ENCODE peak calls at places on chromosomes 11 and 22, in five cellular contexts. One of them, this sample, is unnamed.

GRCh38 chr11:105968021-105968697 is 53.9 kb downstream of the MSANTD4 start:
- DNase-seq in stimulated activated CD4-positive, alpha-beta T cell treated with anti-CD3 and anti-CD28 coated beads, Interleukin-4, amount 100 ng/mL, for 48 hours: no peak
- DNase-seq in effector CD4-positive, alpha-beta T cell: no peak
- DNase-seq in activated CD8-positive, alpha-beta T cell treated with anti-CD3 and anti-CD28 coated beads, Interleukin-2, amount 10 ng/mL, durations not matched to agents 7 days and 5 days: no peak
- DNase-seq in NCI-H1930: no peak
- DNase-seq in this sample: no peak

GRCh38 chr11:44611687-44612437 is 46.4 kb downstream of the CD82 start:
- DNase-seq in activated CD8-positive, alpha-beta T cell treated with anti-CD3 and anti-CD28 coated beads, Interleukin-2, amount 10 ng/mL, durations not matched to agents 7 days and 5 days: peak; percentile 84
- DNase-seq in NCI-H1930: no peak
- DNase-seq in effector CD4-positive, alpha-beta T cell: peak; percentile 68
- DNase-seq in stimulated activated CD4-positive, alpha-beta T cell treated with anti-CD3 and anti-CD28 coated beads, Interleukin-4, amount 100 ng/mL, for 48 hours: no peak
- DNase-seq in this sample: no peak

GRCh38 chr22:38467904-38468760 is at the start of gene KDELR3:
- DNase-seq in NCI-H1930: no peak
- DNase-seq in stimulated activated CD4-positive, alpha-beta T cell treated with anti-CD3 and anti-CD28 coated beads, Interleukin-4, amount 100 ng/mL, for 48 hours: peak; percentile 58
- DNase-seq in activated CD8-positive, alpha-beta T cell treated with anti-CD3 and anti-CD28 coated beads, Interleukin-2, amount 10 ng/mL, durations not matched to agents 7 days and 5 days: peak; percentile 49
- DNase-seq in effector CD4-positive, alpha-beta T cell: no peak
- DNase-seq in this sample: peak; percentile 41

GRCh38 chr11:27319065-27319464 is 44.0 kb downstream of the CCDC34 start:
- DNase-seq in NCI-H1930: no peak
- DNase-seq in stimulated activated CD4-positive, alpha-beta T cell treated with anti-CD3 and anti-CD28 coated beads, Interleukin-4, amount 100 ng/mL, for 48 hours: no peak
- DNase-seq in effector CD4-positive, alpha-beta T cell: no peak
- DNase-seq in activated CD8-positive, alpha-beta T cell treated with anti-CD3 and anti-CD28 coated beads, Interleukin-2, amount 10 ng/mL, durations not matched to agents 7 days and 5 days: no peak
- DNase-seq in this sample: no peak

GRCh38 chr11:41306435-41306834 is 153.0 kb downstream of the LRRC4C start:
- DNase-seq in NCI-H1930: no peak
- DNase-seq in effector CD4-positive, alpha-beta T cell: no peak
- DNase-seq in stimulated activated CD4-positive, alpha-beta T cell treated with anti-CD3 and anti-CD28 coated beads, Interleukin-4, amount 100 ng/mL, for 48 hours: no peak
- DNase-seq in activated CD8-positive, alpha-beta T cell treated with anti-CD3 and anti-CD28 coated beads, Interleukin-2, amount 10 ng/mL, durations not matched to agents 7 days and 5 days: no peak
- DNase-seq in this sample: no peak

GRCh38 chr11:21811572-21811971 is 381.3 kb upstream of the ANO5 start:
- DNase-seq in stimulated activated CD4-positive, alpha-beta T cell treated with anti-CD3 and anti-CD28 coated beads, Interleukin-4, amount 100 ng/mL, for 48 hours: no peak
- DNase-seq in NCI-H1930: no peak
- DNase-seq in effector CD4-positive, alpha-beta T cell: no peak
- DNase-seq in activated CD8-positive, alpha-beta T cell treated with anti-CD3 and anti-CD28 coated beads, Interleukin-2, amount 10 ng/mL, durations not matched to agents 7 days and 5 days: no peak
- DNase-seq in this sample: no peak

GRCh38 chr11:46761807-46762206 is 42.8 kb downstream of the F2 start:
- DNase-seq in activated CD8-positive, alpha-beta T cell treated with anti-CD3 and anti-CD28 coated beads, Interleukin-2, amount 10 ng/mL, durations not matched to agents 7 days and 5 days: no peak
- DNase-seq in stimulated activated CD4-positive, alpha-beta T cell treated with anti-CD3 and anti-CD28 coated beads, Interleukin-4, amount 100 ng/mL, for 48 hours: no peak
- DNase-seq in NCI-H1930: no peak
- DNase-seq in effector CD4-positive, alpha-beta T cell: no peak
- DNase-seq in this sample: no peak

GRCh38 chr22:26054846-26055245 is 114.4 kb upstream of the SEZ6L start:
- DNase-seq in effector CD4-positive, alpha-beta T cell: no peak
- DNase-seq in NCI-H1930: no peak
- DNase-seq in activated CD8-positive, alpha-beta T cell treated with anti-CD3 and anti-CD28 coated beads, Interleukin-2, amount 10 ng/mL, durations not matched to agents 7 days and 5 days: no peak
- DNase-seq in stimulated activated CD4-positive, alpha-beta T cell treated with anti-CD3 and anti-CD28 coated beads, Interleukin-4, amount 100 ng/mL, for 48 hours: no peak
- DNase-seq in this sample: no peak

GRCh38 chr11:72777755-72778278 is 16.0 kb downstream of the STARD10 start:
- DNase-seq in stimulated activated CD4-positive, alpha-beta T cell treated with anti-CD3 and anti-CD28 coated beads, Interleukin-4, amount 100 ng/mL, for 48 hours: no peak
- DNase-seq in effector CD4-positive, alpha-beta T cell: no peak
- DNase-seq in NCI-H1930: no peak
- DNase-seq in activated CD8-positive, alpha-beta T cell treated with anti-CD3 and anti-CD28 coated beads, Interleukin-2, amount 10 ng/mL, durations not matched to agents 7 days and 5 days: no peak
- DNase-seq in this sample: no peak

GRCh38 chr11:65651339-65651588 is 11.5 kb downstream of the RELA start:
- DNase-seq in activated CD8-positive, alpha-beta T cell treated with anti-CD3 and anti-CD28 coated beads, Interleukin-2, amount 10 ng/mL, durations not matched to agents 7 days and 5 days: no peak
- DNase-seq in NCI-H1930: no peak
- DNase-seq in stimulated activated CD4-positive, alpha-beta T cell treated with anti-CD3 and anti-CD28 coated beads, Interleukin-4, amount 100 ng/mL, for 48 hours: no peak
- DNase-seq in effector CD4-positive, alpha-beta T cell: no peak
- DNase-seq in this sample: no peak

GRCh38 chr22:45970709-45971388 is 6.1 kb downstream of the WNT7B start:
- DNase-seq in effector CD4-positive, alpha-beta T cell: no peak
- DNase-seq in activated CD8-positive, alpha-beta T cell treated with anti-CD3 and anti-CD28 coated beads, Interleukin-2, amount 10 ng/mL, durations not matched to agents 7 days and 5 days: no peak
- DNase-seq in stimulated activated CD4-positive, alpha-beta T cell treated with anti-CD3 and anti-CD28 coated beads, Interleukin-4, amount 100 ng/mL, for 48 hours: no peak
- DNase-seq in NCI-H1930: no peak
- DNase-seq in this sample: no peak

GRCh38 chr11:64760759-64761417 is 1.1 kb upstream of the PYGM start:
- DNase-seq in stimulated activated CD4-positive, alpha-beta T cell treated with anti-CD3 and anti-CD28 coated beads, Interleukin-4, amount 100 ng/mL, for 48 hours: no peak
- DNase-seq in effector CD4-positive, alpha-beta T cell: no peak
- DNase-seq in activated CD8-positive, alpha-beta T cell treated with anti-CD3 and anti-CD28 coated beads, Interleukin-2, amount 10 ng/mL, durations not matched to agents 7 days and 5 days: no peak
- DNase-seq in NCI-H1930: no peak
- DNase-seq in this sample: peak; percentile 9

GRCh38 chr11:63768232-63769043 is at the start of gene ZFTA:
- DNase-seq in effector CD4-positive, alpha-beta T cell: peak; percentile 49
- DNase-seq in NCI-H1930: peak; percentile 64
- DNase-seq in activated CD8-positive, alpha-beta T cell treated with anti-CD3 and anti-CD28 coated beads, Interleukin-2, amount 10 ng/mL, durations not matched to agents 7 days and 5 days: peak; percentile 64
- DNase-seq in stimulated activated CD4-positive, alpha-beta T cell treated with anti-CD3 and anti-CD28 coated beads, Interleukin-4, amount 100 ng/mL, for 48 hours: peak; percentile 46
- DNase-seq in this sample: no peak

GRCh38 chr22:42615092-42615859 is 593 bp upstream of the POLDIP3 start:
- DNase-seq in stimulated activated CD4-positive, alpha-beta T cell treated with anti-CD3 and anti-CD28 coated beads, Interleukin-4, amount 100 ng/mL, for 48 hours: peak; percentile 81
- DNase-seq in activated CD8-positive, alpha-beta T cell treated with anti-CD3 and anti-CD28 coated beads, Interleukin-2, amount 10 ng/mL, durations not matched to agents 7 days and 5 days: peak; percentile 95
- DNase-seq in effector CD4-positive, alpha-beta T cell: peak; percentile 75
- DNase-seq in NCI-H1930: peak; percentile 93
- DNase-seq in this sample: peak; percentile 90

GRCh38 chr11:72627594-72628281 is 46.5 kb downstream of the PDE2A start:
- DNase-seq in activated CD8-positive, alpha-beta T cell treated with anti-CD3 and anti-CD28 coated beads, Interleukin-2, amount 10 ng/mL, durations not matched to agents 7 days and 5 days: no peak
- DNase-seq in NCI-H1930: no peak
- DNase-seq in effector CD4-positive, alpha-beta T cell: no peak
- DNase-seq in stimulated activated CD4-positive, alpha-beta T cell treated with anti-CD3 and anti-CD28 coated beads, Interleukin-4, amount 100 ng/mL, for 48 hours: no peak
- DNase-seq in this sample: no peak

GRCh38 chr11:66263785-66264184 is 4.7 kb upstream of the RAB1B start:
- DNase-seq in NCI-H1930: no peak
- DNase-seq in effector CD4-positive, alpha-beta T cell: no peak
- DNase-seq in stimulated activated CD4-positive, alpha-beta T cell treated with anti-CD3 and anti-CD28 coated beads, Interleukin-4, amount 100 ng/mL, for 48 hours: no peak
- DNase-seq in activated CD8-positive, alpha-beta T cell treated with anti-CD3 and anti-CD28 coated beads, Interleukin-2, amount 10 ng/mL, durations not matched to agents 7 days and 5 days: no peak
- DNase-seq in this sample: no peak

GRCh38 chr11:15106201-15106965 is 8.3 kb upstream of the INSC start:
- DNase-seq in effector CD4-positive, alpha-beta T cell: no peak
- DNase-seq in stimulated activated CD4-positive, alpha-beta T cell treated with anti-CD3 and anti-CD28 coated beads, Interleukin-4, amount 100 ng/mL, for 48 hours: no peak
- DNase-seq in activated CD8-positive, alpha-beta T cell treated with anti-CD3 and anti-CD28 coated beads, Interleukin-2, amount 10 ng/mL, durations not matched to agents 7 days and 5 days: no peak
- DNase-seq in NCI-H1930: no peak
- DNase-seq in this sample: no peak

GRCh38 chr11:122983438-122984185 is 2.0 kb upstream of the BSX start:
- DNase-seq in NCI-H1930: no peak
- DNase-seq in activated CD8-positive, alpha-beta T cell treated with anti-CD3 and anti-CD28 coated beads, Interleukin-2, amount 10 ng/mL, durations not matched to agents 7 days and 5 days: no peak
- DNase-seq in effector CD4-positive, alpha-beta T cell: no peak
- DNase-seq in stimulated activated CD4-positive, alpha-beta T cell treated with anti-CD3 and anti-CD28 coated beads, Interleukin-4, amount 100 ng/mL, for 48 hours: no peak
- DNase-seq in this sample: no peak

GRCh38 chr11:3154001-3154599 is 11.0 kb downstream of the OSBPL5 start:
- DNase-seq in stimulated activated CD4-positive, alpha-beta T cell treated with anti-CD3 and anti-CD28 coated beads, Interleukin-4, amount 100 ng/mL, for 48 hours: no peak
- DNase-seq in effector CD4-positive, alpha-beta T cell: no peak
- DNase-seq in activated CD8-positive, alpha-beta T cell treated with anti-CD3 and anti-CD28 coated beads, Interleukin-2, amount 10 ng/mL, durations not matched to agents 7 days and 5 days: no peak
- DNase-seq in NCI-H1930: no peak
- DNase-seq in this sample: no peak

GRCh38 chr11:11731311-11732083 is 109.7 kb upstream of the GALNT18 start:
- DNase-seq in stimulated activated CD4-positive, alpha-beta T cell treated with anti-CD3 and anti-CD28 coated beads, Interleukin-4, amount 100 ng/mL, for 48 hours: no peak
- DNase-seq in NCI-H1930: no peak
- DNase-seq in effector CD4-positive, alpha-beta T cell: no peak
- DNase-seq in activated CD8-positive, alpha-beta T cell treated with anti-CD3 and anti-CD28 coated beads, Interleukin-2, amount 10 ng/mL, durations not matched to agents 7 days and 5 days: no peak
- DNase-seq in this sample: no peak

GRCh38 chr11:134139873-134140331 is 71.0 kb downstream of the JAM3 start:
- DNase-seq in activated CD8-positive, alpha-beta T cell treated with anti-CD3 and anti-CD28 coated beads, Interleukin-2, amount 10 ng/mL, durations not matched to agents 7 days and 5 days: peak; percentile 70
- DNase-seq in stimulated activated CD4-positive, alpha-beta T cell treated with anti-CD3 and anti-CD28 coated beads, Interleukin-4, amount 100 ng/mL, for 48 hours: peak; percentile 20
- DNase-seq in effector CD4-positive, alpha-beta T cell: no peak
- DNase-seq in NCI-H1930: no peak
- DNase-seq in this sample: peak; percentile 62

GRCh38 chr22:39388261-39389011 is 11.1 kb upstream of the TAB1 start:
- DNase-seq in effector CD4-positive, alpha-beta T cell: no peak
- DNase-seq in activated CD8-positive, alpha-beta T cell treated with anti-CD3 and anti-CD28 coated beads, Interleukin-2, amount 10 ng/mL, durations not matched to agents 7 days and 5 days: peak; percentile 88
- DNase-seq in stimulated activated CD4-positive, alpha-beta T cell treated with anti-CD3 and anti-CD28 coated beads, Interleukin-4, amount 100 ng/mL, for 48 hours: peak; percentile 39
- DNase-seq in NCI-H1930: peak; percentile 33
- DNase-seq in this sample: peak; percentile 75

GRCh38 chr22:44068422-44069191 is 44.5 kb downstream of the PARVB start:
- DNase-seq in NCI-H1930: no peak
- DNase-seq in activated CD8-positive, alpha-beta T cell treated with anti-CD3 and anti-CD28 coated beads, Interleukin-2, amount 10 ng/mL, durations not matched to agents 7 days and 5 days: no peak
- DNase-seq in effector CD4-positive, alpha-beta T cell: no peak
- DNase-seq in stimulated activated CD4-positive, alpha-beta T cell treated with anti-CD3 and anti-CD28 coated beads, Interleukin-4, amount 100 ng/mL, for 48 hours: no peak
- DNase-seq in this sample: peak; percentile 20

GRCh38 chr11:60840711-60841430 is 1.0 kb upstream of the CCDC86 start:
- DNase-seq in NCI-H1930: no peak
- DNase-seq in effector CD4-positive, alpha-beta T cell: no peak
- DNase-seq in activated CD8-positive, alpha-beta T cell treated with anti-CD3 and anti-CD28 coated beads, Interleukin-2, amount 10 ng/mL, durations not matched to agents 7 days and 5 days: no peak
- DNase-seq in stimulated activated CD4-positive, alpha-beta T cell treated with anti-CD3 and anti-CD28 coated beads, Interleukin-4, amount 100 ng/mL, for 48 hours: no peak
- DNase-seq in this sample: peak; percentile 54

This sample was measured in breast epithelium.